ENCODE peak calls at places on chromosomes 4 and X, in nine cellular contexts. One of them, this sample, is unnamed.

GRCh38 chrX:45719751-45720501 is 519.2 kb upstream of the DIPK2B start:
- DNase-seq in SK-N-SH: no peak
- DNase-seq in stomach: no peak
- DNase-seq in spleen: no peak
- DNase-seq in prostate gland: no peak
- DNase-seq in GM12878: no peak
- DNase-seq in upper lobe of left lung: no peak
- DNase-seq in sigmoid colon: no peak
- DNase-seq in HCT116: no peak
- DNase-seq in this sample: no peak

GRCh38 chr4:52957220-52957686 is 95.1 kb downstream of the RASL11B start:
- DNase-seq in upper lobe of left lung: no peak
- DNase-seq in spleen: no peak
- DNase-seq in HCT116: no peak
- DNase-seq in sigmoid colon: no peak
- DNase-seq in stomach: no peak
- DNase-seq in SK-N-SH: peak
- DNase-seq in prostate gland: no peak
- DNase-seq in GM12878: no peak
- DNase-seq in this sample: peak

GRCh38 chrX:22122510-22122909 is 90.4 kb downstream of the PHEX start:
- DNase-seq in upper lobe of left lung: no peak
- DNase-seq in prostate gland: peak
- DNase-seq in HCT116: no peak
- DNase-seq in spleen: no peak
- DNase-seq in stomach: no peak
- DNase-seq in SK-N-SH: no peak
- DNase-seq in GM12878: no peak
- DNase-seq in sigmoid colon: no peak
- DNase-seq in this sample: no peak

GRCh38 chrX:150155396-150156048 is 207.6 kb upstream of the MAMLD1 start:
- DNase-seq in HCT116: no peak
- DNase-seq in upper lobe of left lung: no peak
- DNase-seq in spleen: no peak
- DNase-seq in sigmoid colon: no peak
- DNase-seq in stomach: no peak
- DNase-seq in prostate gland: no peak
- DNase-seq in GM12878: no peak
- DNase-seq in SK-N-SH: peak
- DNase-seq in this sample: peak

GRCh38 chr4:107862658-107863057 is 37.9 kb downstream of the SGMS2 start:
- DNase-seq in sigmoid colon: no peak
- DNase-seq in GM12878: no peak
- DNase-seq in prostate gland: no peak
- DNase-seq in SK-N-SH: no peak
- DNase-seq in spleen: no peak
- DNase-seq in HCT116: peak
- DNase-seq in upper lobe of left lung: no peak
- DNase-seq in stomach: peak
- DNase-seq in this sample: peak

GRCh38 chr4:20773144-20773997 is 73.1 kb downstream of the PACRGL start:
- DNase-seq in spleen: no peak
- DNase-seq in SK-N-SH: peak
- DNase-seq in upper lobe of left lung: no peak
- DNase-seq in sigmoid colon: peak
- DNase-seq in HCT116: peak
- DNase-seq in stomach: peak
- DNase-seq in GM12878: no peak
- DNase-seq in prostate gland: peak
- DNase-seq in this sample: peak

GRCh38 chr4:25503779-25504178 is 126.7 kb downstream of the ANAPC4 start:
- DNase-seq in SK-N-SH: no peak
- DNase-seq in GM12878: no peak
- DNase-seq in sigmoid colon: no peak
- DNase-seq in stomach: no peak
- DNase-seq in HCT116: no peak
- DNase-seq in upper lobe of left lung: no peak
- DNase-seq in spleen: no peak
- DNase-seq in prostate gland: no peak
- DNase-seq in this sample: no peak

GRCh38 chrX:13091111-13091765 is 46.8 kb upstream of the FAM9C start:
- DNase-seq in upper lobe of left lung: no peak
- DNase-seq in SK-N-SH: no peak
- DNase-seq in stomach: no peak
- DNase-seq in prostate gland: no peak
- DNase-seq in sigmoid colon: no peak
- DNase-seq in GM12878: peak
- DNase-seq in spleen: no peak
- DNase-seq in HCT116: no peak
- DNase-seq in this sample: no peak

GRCh38 chr4:137451150-137451850 is 81.0 kb downstream of the PCDH18 start:
- DNase-seq in stomach: no peak
- DNase-seq in prostate gland: no peak
- DNase-seq in SK-N-SH: no peak
- DNase-seq in upper lobe of left lung: no peak
- DNase-seq in spleen: no peak
- DNase-seq in sigmoid colon: no peak
- DNase-seq in HCT116: no peak
- DNase-seq in GM12878: no peak
- DNase-seq in this sample: no peak

GRCh38 chr4:1601852-1602525 is 82.1 kb downstream of the FAM53A start:
- DNase-seq in stomach: no peak
- DNase-seq in GM12878: no peak
- DNase-seq in prostate gland: no peak
- DNase-seq in SK-N-SH: no peak
- DNase-seq in sigmoid colon: peak
- DNase-seq in HCT116: no peak
- DNase-seq in spleen: peak
- DNase-seq in upper lobe of left lung: peak
- DNase-seq in this sample: no peak

GRCh38 chr4:180028682-180029081 is 2214.5 kb upstream of the TENM3 start:
- DNase-seq in HCT116: peak
- DNase-seq in sigmoid colon: no peak
- DNase-seq in stomach: no peak
- DNase-seq in GM12878: peak
- DNase-seq in prostate gland: no peak
- DNase-seq in SK-N-SH: peak
- DNase-seq in spleen: peak
- DNase-seq in upper lobe of left lung: no peak
- DNase-seq in this sample: peak

GRCh38 chrX:15142084-15142715 is 127.7 kb downstream of the ASB9 start:
- DNase-seq in SK-N-SH: no peak
- DNase-seq in sigmoid colon: no peak
- DNase-seq in HCT116: no peak
- DNase-seq in stomach: no peak
- DNase-seq in upper lobe of left lung: no peak
- DNase-seq in prostate gland: no peak
- DNase-seq in spleen: no peak
- DNase-seq in GM12878: no peak
- DNase-seq in this sample: no peak

GRCh38 chr4:137707626-137708025 is 175.3 kb upstream of the PCDH18 start:
- DNase-seq in stomach: no peak
- DNase-seq in HCT116: no peak
- DNase-seq in GM12878: no peak
- DNase-seq in upper lobe of left lung: no peak
- DNase-seq in sigmoid colon: no peak
- DNase-seq in spleen: no peak
- DNase-seq in prostate gland: no peak
- DNase-seq in SK-N-SH: no peak
- DNase-seq in this sample: no peak

GRCh38 chrX:150506020-150506419 is 62.4 kb upstream of the MTM1 start:
- DNase-seq in GM12878: no peak
- DNase-seq in sigmoid colon: no peak
- DNase-seq in upper lobe of left lung: no peak
- DNase-seq in HCT116: no peak
- DNase-seq in prostate gland: no peak
- DNase-seq in spleen: no peak
- DNase-seq in stomach: no peak
- DNase-seq in SK-N-SH: no peak
- DNase-seq in this sample: no peak

GRCh38 chrX:72081605-72082320 is 50.0 kb downstream of the RTL5 start:
- DNase-seq in HCT116: no peak
- DNase-seq in spleen: no peak
- DNase-seq in prostate gland: no peak
- DNase-seq in stomach: no peak
- DNase-seq in upper lobe of left lung: no peak
- DNase-seq in SK-N-SH: peak
- DNase-seq in sigmoid colon: no peak
- DNase-seq in GM12878: no peak
- DNase-seq in this sample: no peak

GRCh38 chrX:72080800-72081199 is 50.9 kb downstream of the RTL5 start:
- DNase-seq in GM12878: no peak
- DNase-seq in HCT116: no peak
- DNase-seq in stomach: no peak
- DNase-seq in prostate gland: no peak
- DNase-seq in SK-N-SH: no peak
- DNase-seq in upper lobe of left lung: no peak
- DNase-seq in sigmoid colon: no peak
- DNase-seq in spleen: no peak
- DNase-seq in this sample: no peak

GRCh38 chrX:72080150-72080549 is 51.6 kb downstream of the RTL5 start:
- DNase-seq in sigmoid colon: no peak
- DNase-seq in prostate gland: no peak
- DNase-seq in upper lobe of left lung: no peak
- DNase-seq in SK-N-SH: no peak
- DNase-seq in stomach: no peak
- DNase-seq in GM12878: no peak
- DNase-seq in HCT116: no peak
- DNase-seq in spleen: no peak
- DNase-seq in this sample: no peak

GRCh38 chrX:72078411-72078810 is 53.3 kb downstream of the RTL5 start:
- DNase-seq in spleen: no peak
- DNase-seq in HCT116: no peak
- DNase-seq in prostate gland: no peak
- DNase-seq in SK-N-SH: no peak
- DNase-seq in GM12878: no peak
- DNase-seq in stomach: no peak
- DNase-seq in upper lobe of left lung: no peak
- DNase-seq in sigmoid colon: no peak
- DNase-seq in this sample: no peak

GRCh38 chrX:72079607-72080006 is 52.1 kb downstream of the RTL5 start:
- DNase-seq in stomach: no peak
- DNase-seq in upper lobe of left lung: no peak
- DNase-seq in HCT116: no peak
- DNase-seq in prostate gland: no peak
- DNase-seq in GM12878: no peak
- DNase-seq in SK-N-SH: no peak
- DNase-seq in spleen: peak
- DNase-seq in sigmoid colon: no peak
- DNase-seq in this sample: no peak
- TF ChIP-seq POLR2AphosphoS5 in stomach: no peak
- TF ChIP-seq POLR2AphosphoS5 in upper lobe of left lung: no peak
- TF ChIP-seq POLR2AphosphoS5 in HCT116: no peak
- TF ChIP-seq POLR2AphosphoS5 in prostate gland: no peak
- TF ChIP-seq POLR2AphosphoS5 in GM12878: no peak
- TF ChIP-seq POLR2AphosphoS5 in SK-N-SH: no peak
- TF ChIP-seq POLR2AphosphoS5 in spleen: no peak
- TF ChIP-seq POLR2AphosphoS5 in sigmoid colon: peak
- TF ChIP-seq POLR2AphosphoS5 in this sample: no peak

DNA sequence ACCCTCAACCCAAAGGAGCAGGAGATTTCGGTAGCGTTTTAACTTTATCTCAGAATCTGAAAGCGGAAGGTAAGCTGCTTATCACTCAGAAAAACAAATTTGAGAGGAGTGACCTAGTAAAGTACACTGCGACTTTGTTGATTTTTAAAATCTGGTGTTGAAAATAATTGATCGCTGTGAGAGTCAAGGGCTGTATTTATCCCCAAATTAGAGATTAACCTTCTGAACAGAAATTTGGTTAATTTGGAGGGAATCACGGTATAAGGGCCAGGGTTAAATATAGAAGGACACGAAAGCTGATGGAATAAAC is 212 bp downstream of the CLCN4 start:
- DNase-seq in SK-N-SH: no peak
- DNase-seq in sigmoid colon: no peak
- DNase-seq in spleen: no peak
- DNase-seq in stomach: no peak
- DNase-seq in upper lobe of left lung: no peak
- DNase-seq in prostate gland: no peak
- DNase-seq in GM12878: no peak
- DNase-seq in HCT116: no peak
- DNase-seq in this sample: no peak
- H3K27ac ChIP-seq in SK-N-SH: no peak
- H3K27ac ChIP-seq in sigmoid colon: no peak
- H3K27ac ChIP-seq in spleen: peak
- H3K27ac ChIP-seq in stomach: peak
- H3K27ac ChIP-seq in upper lobe of left lung: peak
- H3K27ac ChIP-seq in prostate gland: no peak
- H3K27ac ChIP-seq in GM12878: no peak
- H3K27ac ChIP-seq in HCT116: peak
- H3K27ac ChIP-seq in this sample: peak

DNA sequence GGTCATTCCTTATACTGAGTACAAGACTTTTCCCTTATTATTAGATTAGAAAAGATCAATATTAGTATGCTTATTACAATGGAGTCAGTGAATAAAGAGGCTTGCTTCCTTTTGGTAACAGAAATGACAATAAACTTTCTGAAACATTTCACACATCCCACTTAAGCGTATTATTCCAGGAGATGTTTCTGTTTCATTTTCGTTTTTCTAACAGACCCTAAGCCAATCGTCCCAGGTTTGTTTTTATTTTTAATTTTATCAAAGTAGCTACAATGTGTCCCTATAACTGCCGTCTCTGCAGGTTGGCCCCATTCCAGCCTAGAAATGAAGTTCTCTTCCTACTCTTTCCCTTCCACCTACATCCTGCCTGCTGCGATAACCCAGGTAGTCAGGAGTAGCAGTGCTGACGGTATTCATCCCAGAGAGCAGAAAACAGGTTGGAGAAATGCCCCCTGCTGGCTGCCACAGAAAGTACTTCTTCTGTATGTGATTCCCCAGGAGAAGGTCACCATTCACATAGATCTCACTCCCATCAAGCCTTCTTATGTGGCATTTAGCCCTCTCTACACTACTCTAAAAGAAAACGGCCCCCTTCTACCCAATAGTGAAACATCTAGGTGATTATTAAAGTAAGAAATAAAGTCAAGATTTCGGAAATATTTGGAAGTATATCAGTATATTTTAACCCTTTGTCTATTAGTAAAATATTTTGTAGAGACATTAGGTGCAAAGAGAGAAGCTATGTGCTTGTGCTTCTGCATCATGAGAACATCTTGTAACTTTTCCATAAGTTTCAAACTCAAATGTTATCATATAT is 40.4 kb downstream of the ENPEP start:
- DNase-seq in GM12878: peak
- DNase-seq in prostate gland: peak
- DNase-seq in SK-N-SH: peak
- DNase-seq in stomach: peak
- DNase-seq in HCT116: peak
- DNase-seq in upper lobe of left lung: no peak
- DNase-seq in sigmoid colon: peak
- DNase-seq in spleen: peak
- DNase-seq in this sample: peak
- H3K4me3 ChIP-seq in GM12878: peak
- H3K4me3 ChIP-seq in prostate gland: peak
- H3K4me3 ChIP-seq in SK-N-SH: peak
- H3K4me3 ChIP-seq in stomach: peak
- H3K4me3 ChIP-seq in HCT116: peak
- H3K4me3 ChIP-seq in upper lobe of left lung: no peak
- H3K4me3 ChIP-seq in sigmoid colon: peak
- H3K4me3 ChIP-seq in spleen: peak
- H3K4me3 ChIP-seq in this sample: peak

GRCh38 chrX:112470551-112470950 is 209.2 kb downstream of the LHFPL1 start:
- DNase-seq in SK-N-SH: no peak
- DNase-seq in sigmoid colon: no peak
- DNase-seq in prostate gland: no peak
- DNase-seq in spleen: no peak
- DNase-seq in stomach: no peak
- DNase-seq in GM12878: no peak
- DNase-seq in upper lobe of left lung: no peak
- DNase-seq in HCT116: no peak
- DNase-seq in this sample: no peak
- TF ChIP-seq POLR2AphosphoS5 in SK-N-SH: no peak
- TF ChIP-seq POLR2AphosphoS5 in sigmoid colon: no peak
- TF ChIP-seq POLR2AphosphoS5 in prostate gland: no peak
- TF ChIP-seq POLR2AphosphoS5 in spleen: no peak
- TF ChIP-seq POLR2AphosphoS5 in stomach: no peak
- TF ChIP-seq POLR2AphosphoS5 in GM12878: no peak
- TF ChIP-seq POLR2AphosphoS5 in upper lobe of left lung: no peak
- TF ChIP-seq POLR2AphosphoS5 in HCT116: no peak
- TF ChIP-seq POLR2AphosphoS5 in this sample: no peak